ENCODE peak calls at places on chromosome 18, in four cellular contexts. A is retina; O is stimulated activated CD4-positive, alpha-beta T cell treated with anti-CD3 and anti-CD28 coated beads, Interleukin-2, amount 100 ng/mL, for 48 hours; M is T follicular helper cell. N is an unnamed sample.

GRCh38 chr18:79361766-79362522 is 33.8 kb upstream of the NFATC1 start:
- DNase-seq in A (no peak), M (no peak), O (no peak), N (no peak)

GRCh38 chr18:23231340-23232021 is 96.2 kb downstream of the CABLES1 start:
- DNase-seq in M (peak; percentile 50), A (no peak), O (peak; percentile 56), N (no peak)

GRCh38 chr18:23235860-23236259 is 100.6 kb downstream of the CABLES1 start:
- DNase-seq in O (no peak), M (no peak), A (no peak), N (no peak)

GRCh38 chr18:80042785-80043184 is 8.6 kb downstream of the RBFA start:
- DNase-seq in A (no peak), M (no peak), O (no peak), N (no peak)

GRCh38 chr18:434410-434809 is 66.1 kb downstream of the COLEC12 start:
- DNase-seq in O (no peak), A (no peak), M (no peak), N (no peak)

GRCh38 chr18:74282359-74283254 is 9.2 kb downstream of the CYB5A start:
- DNase-seq in O (no peak), M (no peak), A (no peak), N (no peak)

GRCh38 chr18:58611471-58612131 is 17.3 kb downstream of the ALPK2 start:
- DNase-seq in A (peak; percentile 62), M (no peak), O (no peak), N (peak; percentile 92)

GRCh38 chr18:79584491-79585394 is 94.9 kb upstream of the CTDP1 start:
- DNase-seq in O (no peak), M (no peak), A (no peak), N (no peak)

GRCh38 chr18:33578371-33579146 is 540 bp downstream of the ASXL3 start:
- DNase-seq in M (no peak), O (no peak), A (peak; percentile 87), N (peak; percentile 72)

GRCh38 chr18:51724790-51725721 is 527.6 kb upstream of the MEX3C start:
- DNase-seq in A (no peak), O (no peak), M (no peak), N (no peak)

GRCh38 chr18:31447530-31448191 is at the start of gene DSG3:
- DNase-seq in O (no peak), A (no peak), M (no peak), N (peak; percentile 9)

GRCh38 chr18:22470511-22471181 is 52.9 kb upstream of the CTAGE1 start:
- DNase-seq in O (no peak), M (no peak), A (peak; percentile 49), N (no peak)

GRCh38 chr18:31610841-31611240 is 19.2 kb downstream of the TTR start:
- DNase-seq in M (no peak), A (peak; percentile 24), O (no peak), N (peak; percentile 76)

GRCh38 chr18:48360376-48361021 is 48.7 kb downstream of the ZBTB7C start:
- DNase-seq in M (no peak), A (no peak), O (no peak), N (no peak)